ENCODE peak calls at places on chromosomes 5 and 9, in eight cellular contexts. O is ovary; R is HepG2; G is A549; V is A673; H is transverse colon; M is foreskin keratinocyte; L is CD4-positive, CD25-positive, alpha-beta regulatory T cell. D is an unnamed sample.
A peak's percentile ranks its signal among the peaks of the same experiment; 100 is the strongest.

GRCh38 chr9:84939766-84940165 is 270.2 kb downstream of the NTRK2 start:
- DNase-seq in R (no peak), M (peak; percentile 38), V (no peak), O (no peak), L (no peak), G (no peak), H (no peak), D (no peak)

GRCh38 chr9:71984388-71985069 is 73.1 kb downstream of the C9orf85 start:
- DNase-seq in G (no peak), O (no peak), H (peak; percentile 25), L (no peak), V (no peak), R (no peak), M (peak; percentile 31), D (peak; percentile 58)

GRCh38 chr9:112411626-112412027 is 31.7 kb downstream of the HSDL2 start:
- DNase-seq in R (no peak), O (no peak), V (no peak), M (no peak), L (no peak), G (no peak), H (no peak), D (no peak)

GRCh38 chr5:107593009-107593408 is 77.7 kb downstream of the EFNA5 start:
- DNase-seq in G (no peak), V (no peak), L (no peak), H (no peak), R (no peak), M (no peak), O (no peak), D (no peak)

GRCh38 chr9:135241381-135242380 is 154.2 kb downstream of the OLFM1 start:
- DNase-seq in O (no peak), L (no peak), V (no peak), H (no peak), G (no peak), R (no peak), M (no peak), D (no peak)

GRCh38 chr9:27499481-27499880 is 24.6 kb upstream of the IFNK start:
- DNase-seq in M (peak; percentile 85), L (no peak), V (peak; percentile 24), G (peak; percentile 11), H (no peak), O (no peak), R (no peak), D (peak; percentile 82)

GRCh38 chr5:115430374-115430773 is 114.2 kb downstream of the FEM1C start:
- DNase-seq in M (no peak), G (no peak), O (no peak), L (no peak), H (no peak), R (no peak), V (no peak), D (no peak)

GRCh38 chr5:91383027-91383955 is at the start of gene ARRDC3:
- DNase-seq in H (peak; percentile 97), R (peak; percentile 94), V (peak; percentile 98), O (peak; percentile 97), M (peak; percentile 81), L (peak; percentile 92), G (peak; percentile 95), D (peak; percentile 71)

GRCh38 chr5:56328753-56329560 is 95.8 kb upstream of the ANKRD55 start:
- DNase-seq in G (no peak), M (peak; percentile 86), V (no peak), L (peak; percentile 7), O (no peak), H (no peak), R (peak; percentile 83), D (no peak)

GRCh38 chr5:132190161-132190817 is 37.4 kb downstream of the P4HA2 start:
- DNase-seq in L (no peak), H (no peak), R (peak; percentile 76), O (no peak), V (peak; percentile 84), M (peak; percentile 36), G (peak; percentile 85), D (no peak)

GRCh38 chr5:64979518-64979917 is 210.8 kb downstream of the CWC27 start:
- DNase-seq in M (no peak), R (no peak), G (no peak), H (no peak), L (no peak), V (no peak), O (no peak), D (no peak)

GRCh38 chr5:83471405-83472212 is at the start of gene VCAN:
- DNase-seq in H (peak; percentile 25), L (no peak), M (no peak), V (peak; percentile 24), O (no peak), G (peak; percentile 40), R (no peak), D (no peak)

GRCh38 chr5:90014420-90014819 is 395.1 kb downstream of the CETN3 start:
- DNase-seq in H (no peak), L (no peak), V (no peak), O (no peak), G (no peak), M (no peak), R (no peak), D (no peak)

GRCh38 chr9:88538311-88539085 is 3.5 kb downstream of the NXNL2 start:
- DNase-seq in O (no peak), M (no peak), V (no peak), G (no peak), R (no peak), H (no peak), L (no peak), D (no peak)

GRCh38 chr5:132445640-132445923 is 45.0 kb downstream of the IRF1 start:
- DNase-seq in O (no peak), R (no peak), H (no peak), V (no peak), M (no peak), L (no peak), G (no peak), D (no peak)

GRCh38 chr5:10320793-10321192 is 13.1 kb upstream of the CMBL start:
- DNase-seq in R (no peak), M (no peak), V (no peak), H (no peak), L (no peak), O (no peak), G (no peak), D (no peak)

GRCh38 chr5:119743927-119744326 is 114.6 kb downstream of the FAM170A start:
- DNase-seq in R (peak; percentile 33), G (peak; percentile 6), M (peak; percentile 6), L (peak; percentile 2), H (no peak), V (peak; percentile 66), O (no peak), D (no peak)

GRCh38 chr5:45372629-45373028 is 323.6 kb downstream of the HCN1 start:
- DNase-seq in R (no peak), M (no peak), H (no peak), O (no peak), L (no peak), V (no peak), G (no peak), D (no peak)

GRCh38 chr5:170863646-170864045 is 1.8 kb downstream of the RANBP17 start:
- DNase-seq in L (no peak), G (no peak), R (no peak), V (no peak), M (no peak), H (no peak), O (no peak), D (no peak)

GRCh38 chr9:134700636-134701350 is 59.2 kb downstream of the COL5A1 start:
- DNase-seq in V (no peak), G (no peak), H (no peak), R (no peak), O (no peak), L (no peak), M (no peak), D (no peak)

GRCh38 chr9:134564431-134565170 is 77.0 kb upstream of the COL5A1 start:
- DNase-seq in R (no peak), M (no peak), O (no peak), H (no peak), G (no peak), L (no peak), V (peak; percentile 85), D (no peak)

GRCh38 chr5:71836084-71836483 is 117.0 kb downstream of the CARTPT start:
- DNase-seq in H (no peak), O (no peak), V (peak; percentile 27), G (peak; percentile 10), R (no peak), M (no peak), L (no peak), D (no peak)

GRCh38 chr5:180291234-180291940 is 496 bp downstream of the MAPK9 start:
- DNase-seq in R (no peak), O (no peak), G (peak; percentile 45), M (no peak), L (no peak), V (no peak), H (peak; percentile 26), D (no peak)

GRCh38 chr5:158856794-158857193 is 242.9 kb downstream of the EBF1 start:
- DNase-seq in L (no peak), H (no peak), O (no peak), V (no peak), R (no peak), G (no peak), M (no peak), D (no peak)

GRCh38 chr5:158858011-158858410 is 241.7 kb downstream of the EBF1 start:
- DNase-seq in H (no peak), R (no peak), G (no peak), V (no peak), M (no peak), L (no peak), O (no peak), D (no peak)

GRCh38 chr5:158860706-158861105 is 239.0 kb downstream of the EBF1 start:
- DNase-seq in G (no peak), V (no peak), O (no peak), M (no peak), L (no peak), H (no peak), R (no peak), D (no peak)

GRCh38 chr5:158857376-158857775 is 242.3 kb downstream of the EBF1 start:
- DNase-seq in G (no peak), R (no peak), O (no peak), L (no peak), H (no peak), M (no peak), V (no peak), D (no peak)

GRCh38 chr5:158858746-158859145 is 241.0 kb downstream of the EBF1 start:
- DNase-seq in V (no peak), M (no peak), L (no peak), O (no peak), H (no peak), G (no peak), R (no peak), D (no peak)
- H3K27ac ChIP-seq in V (no peak overlapping the region), M (no peak overlapping the region), L (no peak overlapping the region), O (no peak overlapping the region), H (no peak overlapping the region), G (no peak overlapping the region), R (no peak overlapping the region), D (no peak overlapping the region)

GRCh38 chr5:127029513-127030258 is 672 bp downstream of the MARCHF3 start:
- DNase-seq in M (peak; percentile 20), G (peak; percentile 72), H (peak; percentile 79), L (peak; percentile 28), R (peak; percentile 66), V (peak; percentile 39), O (peak; percentile 22), D (peak; percentile 22)
- H3K27ac ChIP-seq in M (no peak overlapping the region), G (peak overlapping the region; percentile 82), H (peak overlapping the region; percentile 92), L (peak overlapping the region; percentile 67), R (peak overlapping the region; percentile 78), V (no peak overlapping the region), O (peak overlapping the region; percentile 84), D (no peak overlapping the region)

GRCh38 chr9:94740191-94740874 is 13.8 kb downstream of the AOPEP start:
- DNase-seq in L (no peak), R (no peak), O (no peak), M (no peak), V (no peak), H (no peak), G (no peak), D (no peak)
- H3K27ac ChIP-seq in L (no peak overlapping the region), R (no peak overlapping the region), O (no peak overlapping the region), M (no peak overlapping the region), V (no peak overlapping the region), H (no peak overlapping the region), G (no peak overlapping the region), D (no peak overlapping the region)

GRCh38 chr9:137478613-137479314 is 19.6 kb upstream of the NSMF start:
- DNase-seq in M (no peak), L (no peak), R (no peak), V (no peak), H (no peak), G (no peak), O (no peak), D (no peak)
- H3K27ac ChIP-seq in M (no peak overlapping the region), L (no peak overlapping the region), R (no peak overlapping the region), V (no peak overlapping the region), H (no peak overlapping the region), G (no peak overlapping the region), O (no peak overlapping the region), D (no peak overlapping the region)